ENCODE peak calls at places on chromosomes 5 and 9, in six cellular contexts. Q is CD4-positive, alpha-beta T cell; X is astrocyte of the cerebellum; V is H1; B is tibial nerve; F is cardiac fibroblast. K is an unnamed sample.

GRCh38 chr5:90606539-90606938 is 47.9 kb downstream of the ADGRV1 start:
- DNase-seq in Q (no peak), X (no peak), V (no peak), B (no peak), F (peak; percentile 1), K (no peak)

GRCh38 chr9:91424403-91425176 is 958 bp upstream of the NFIL3 start:
- DNase-seq in Q (peak; percentile 47), X (peak; percentile 58), V (no peak), B (peak; percentile 90), F (peak; percentile 84), K (peak; percentile 53)

GRCh38 chr9:4301302-4301701 is 1.4 kb upstream of the GLIS3 start:
- DNase-seq in Q (no peak), X (peak; percentile 57), V (no peak), B (no peak), F (peak; percentile 90), K (no peak)

GRCh38 chr9:33659915-33660314 is 135.4 kb upstream of the PRSS3 start:
- DNase-seq in Q (no peak), X (no peak), V (no peak), B (no peak), F (peak; percentile 2), K (no peak)

GRCh38 chr5:153959134-153959957 is 79.4 kb downstream of the FAM114A2 start:
- DNase-seq in Q (no peak), X (peak; percentile 43), V (peak; percentile 80), B (no peak), F (peak; percentile 16), K (no peak)

GRCh38 chr5:130541617-130542221 is 623.3 kb downstream of the HINT1 start:
- DNase-seq in Q (no peak), X (peak; percentile 86), V (no peak), B (no peak), F (peak; percentile 79), K (no peak)

GRCh38 chr5:72848474-72849428 is 32.3 kb downstream of the TNPO1 start:
- DNase-seq in Q (peak; percentile 32), X (no peak), V (no peak), B (no peak), F (no peak), K (peak; percentile 69)

GRCh38 chr9:36671561-36671960 is 98.9 kb downstream of the MELK start:
- DNase-seq in Q (no peak), X (no peak), V (no peak), B (no peak), F (no peak), K (no peak)

GRCh38 chr9:14021871-14022525 is 291.9 kb downstream of the NFIB start:
- DNase-seq in Q (no peak), X (no peak), V (no peak), B (no peak), F (peak; percentile 73), K (no peak)

GRCh38 chr5:126884269-126884819 is 107.4 kb downstream of the LMNB1 start:
- DNase-seq in Q (no peak), X (peak; percentile 70), V (no peak), B (no peak), F (peak; percentile 89), K (no peak)

GRCh38 chr5:92641031-92641962 is 939.7 kb downstream of the NR2F1-AS1 start:
- DNase-seq in Q (no peak), X (peak; percentile 77), V (no peak), B (no peak), F (peak; percentile 86), K (no peak)

GRCh38 chr9:130660683-130661460 is 3.5 kb upstream of the PRDM12 start:
- DNase-seq in Q (no peak), X (no peak), V (no peak), B (no peak), F (no peak), K (no peak)

GRCh38 chr9:121819511-121820231 is 168.2 kb downstream of the DAB2IP start:
- DNase-seq in Q (no peak), X (no peak), V (peak; percentile 25), B (no peak), F (no peak), K (no peak)

GRCh38 chr9:105457560-105458294 is 9.9 kb downstream of the FSD1L start:
- DNase-seq in Q (no peak), X (no peak), V (no peak), B (no peak), F (no peak), K (no peak)

GRCh38 chr9:124259273-124260078 is 1.7 kb downstream of the NEK6 start:
- DNase-seq in Q (no peak), X (peak; percentile 75), V (no peak), B (peak; percentile 58), F (peak; percentile 90), K (no peak)

GRCh38 chr5:178346607-178347334 is 114.2 kb upstream of the PHYKPL start:
- DNase-seq in Q (no peak), X (no peak), V (no peak), B (no peak), F (no peak), K (no peak)

GRCh38 chr5:171442287-171443042 is 23.0 kb downstream of the FGF18 start:
- DNase-seq in Q (no peak), X (no peak), V (no peak), B (no peak), F (peak; percentile 26), K (no peak)

GRCh38 chr5:177496111-177497010 is 1.0 kb downstream of the PDLIM7 start:
- DNase-seq in Q (no peak), X (peak; percentile 85), V (no peak), B (peak; percentile 48), F (peak; percentile 93), K (no peak)

GRCh38 chr9:126001581-126002225 is 254.5 kb downstream of the PBX3 start:
- DNase-seq in Q (no peak), X (no peak), V (no peak), B (no peak), F (no peak), K (no peak)

GRCh38 chr9:95857122-95857521 is 18.4 kb upstream of the ERCC6L2 start:
- DNase-seq in Q (no peak), X (no peak), V (no peak), B (no peak), F (peak; percentile 74), K (no peak)

GRCh38 chr5:16459451-16459850 is 6.1 kb downstream of the ZNF622 start:
- DNase-seq in Q (no peak), X (no peak), V (no peak), B (no peak), F (no peak), K (no peak)

GRCh38 chr5:6573651-6574101 is 59.2 kb downstream of the NSUN2 start:
- DNase-seq in Q (no peak), X (no peak), V (no peak), B (no peak), F (no peak), K (no peak)
- TF ChIP-seq CTCF in Q (no peak), X (no peak), V (peak; percentile 58), B (no peak), F (no peak), K (no peak)

GRCh38 chr9:114132550-114132918 is 22.8 kb upstream of the COL27A1 start:
- DNase-seq in Q (no peak), X (no peak), V (no peak), B (no peak), F (no peak), K (no peak)

GRCh38 chr9:114134827-114135396 is 20.4 kb upstream of the COL27A1 start:
- DNase-seq in Q (no peak), X (no peak), V (no peak), B (no peak), F (no peak), K (no peak)

GRCh38 chr9:114131808-114132549 is 23.4 kb upstream of the COL27A1 start:
- DNase-seq in Q (no peak), X (no peak), V (no peak), B (no peak), F (no peak), K (no peak)

GRCh38 chr9:114130141-114130540 is 25.2 kb upstream of the COL27A1 start:
- DNase-seq in Q (no peak), X (no peak), V (no peak), B (no peak), F (no peak), K (no peak)

GRCh38 chr9:114130624-114131277 is 24.6 kb upstream of the COL27A1 start:
- DNase-seq in Q (no peak), X (no peak), V (no peak), B (no peak), F (no peak), K (no peak)
- TF ChIP-seq CTCF in Q (no peak), X (no peak), V (no peak), B (no peak), F (no peak), K (no peak)

GRCh38 chr5:169700611-169701010 is 63.5 kb downstream of the DOCK2 start:
- DNase-seq in Q (no peak), X (no peak), V (no peak), B (no peak), F (no peak), K (no peak)

GRCh38 chr5:169705322-169705721 is 68.2 kb downstream of the DOCK2 start:
- DNase-seq in Q (no peak), X (no peak), V (no peak), B (no peak), F (no peak), K (no peak)

GRCh38 chr5:169702726-169703481 is 65.8 kb downstream of the DOCK2 start:
- DNase-seq in Q (no peak), X (no peak), V (no peak), B (no peak), F (peak; percentile 66), K (no peak)

GRCh38 chr5:169703803-169704202 is 66.7 kb downstream of the DOCK2 start:
- DNase-seq in Q (no peak), X (no peak), V (no peak), B (no peak), F (no peak), K (no peak)

GRCh38 chr5:169701910-169702451 is 64.9 kb downstream of the DOCK2 start:
- DNase-seq in Q (no peak), X (peak; percentile 47), V (no peak), B (no peak), F (peak; percentile 74), K (no peak)
- TF ChIP-seq CTCF in Q (no peak), X (peak; percentile 54), V (peak; percentile 54), B (peak; percentile 27), F (peak; percentile 47), K (no peak)

GRCh38 chr9:127825319-127826051 is 22.8 kb downstream of the FPGS start:
- DNase-seq in Q (no peak), X (no peak), V (peak; percentile 73), B (no peak), F (no peak), K (no peak)
- TF ChIP-seq CTCF in Q (no peak), X (peak; percentile 40), V (peak; percentile 57), B (peak; percentile 21), F (peak; percentile 9), K (no peak)

GRCh38 chr5:121890297-121890858 is 38.7 kb downstream of the FTMT start:
- DNase-seq in Q (no peak), X (no peak), V (no peak), B (no peak), F (no peak), K (no peak)
- TF ChIP-seq CTCF in Q (no peak), X (no peak), V (peak; percentile 55), B (no peak), F (no peak), K (no peak)